ENCODE peak calls at places on chromosomes 1 and 21, in six cellular contexts. R is EL; X is CD4-positive, alpha-beta T cell; Q is posterior vena cava; D is HEK293T; J is mucosa of descending colon. S is an unnamed sample.

GRCh38 chr1:221839321-221839720 is 97.4 kb upstream of the DUSP10 start:
- DNase-seq in D (no peak), X (no peak), R (no peak), Q (no peak), J (no peak), S (no peak)

GRCh38 chr1:52032785-52033131 is 852 bp downstream of the KTI12 start:
- DNase-seq in Q (peak; percentile 86), X (peak; percentile 7), R (peak; percentile 66), J (peak; percentile 73), D (peak; percentile 28), S (peak; percentile 45)

GRCh38 chr1:202317941-202318925 is 23.5 kb downstream of the UBE2T start:
- DNase-seq in X (no peak), R (no peak), D (no peak), Q (no peak), J (no peak), S (no peak)

GRCh38 chr1:10975567-10976326 is 36.7 kb upstream of the TARDBP start:
- DNase-seq in D (no peak), Q (no peak), X (no peak), J (peak; percentile 72), R (peak; percentile 95), S (peak; percentile 61)

GRCh38 chr1:44050261-44050660 is 19.0 kb upstream of the SLC6A9 start:
- DNase-seq in D (no peak), X (no peak), J (no peak), Q (no peak), R (no peak), S (peak; percentile 40)

GRCh38 chr1:1021860-1022259 is 1.9 kb downstream of the AGRN start:
- DNase-seq in D (no peak), X (no peak), Q (no peak), J (no peak), R (peak; percentile 83), S (peak; percentile 92)

GRCh38 chr21:38139380-38140168 is 117.2 kb upstream of the KCNJ15 start:
- DNase-seq in J (no peak), X (no peak), D (no peak), Q (no peak), R (peak; percentile 63), S (peak; percentile 95)

GRCh38 chr1:75338974-75339483 is 204.8 kb downstream of the LHX8 start:
- DNase-seq in J (no peak), Q (no peak), X (no peak), R (no peak), D (no peak), S (no peak)

GRCh38 chr1:167713330-167714081 is 8.3 kb upstream of the MPZL1 start:
- DNase-seq in D (no peak), X (no peak), Q (peak; percentile 83), R (peak; percentile 17), J (peak; percentile 74), S (no peak)

GRCh38 chr1:226993676-226994356 is 53.7 kb downstream of the COQ8A start:
- DNase-seq in X (no peak), J (peak; percentile 25), D (peak; percentile 31), R (no peak), Q (peak; percentile 80), S (no peak)

GRCh38 chr1:43121251-43121650 is 50.8 kb downstream of the EBNA1BP2 start:
- DNase-seq in X (no peak), D (no peak), R (no peak), J (no peak), Q (no peak), S (peak; percentile 69)

GRCh38 chr21:25421327-25422028 is 185.8 kb downstream of the MRPL39 start:
- DNase-seq in J (no peak), Q (no peak), X (peak; percentile 26), R (peak; percentile 68), D (peak; percentile 15), S (peak; percentile 78)

GRCh38 chr1:203103201-203103600 is 17.4 kb upstream of the MYOG start:
- DNase-seq in Q (no peak), R (no peak), D (no peak), X (no peak), J (no peak), S (no peak)

GRCh38 chr1:174812656-174813055 is 187.1 kb upstream of the CACYBP start:
- DNase-seq in X (no peak), J (no peak), R (peak; percentile 19), D (no peak), Q (no peak), S (peak; percentile 6)

GRCh38 chr1:168794057-168794456 is 65.1 kb upstream of the DPT start:
- DNase-seq in D (no peak), R (no peak), J (no peak), Q (no peak), X (no peak), S (no peak)

GRCh38 chr1:91054780-91055481 is 33.1 kb upstream of the ZNF644 start:
- DNase-seq in R (no peak), D (no peak), Q (no peak), J (no peak), X (no peak), S (no peak)

GRCh38 chr1:31771891-31772668 is 7.9 kb upstream of the ADGRB2 start:
- DNase-seq in D (no peak), X (no peak), R (no peak), Q (no peak), J (no peak), S (peak; percentile 31)

GRCh38 chr1:61873994-61874393 is 131.7 kb downstream of the PATJ start:
- DNase-seq in X (no peak), J (no peak), D (no peak), Q (no peak), R (no peak), S (no peak)

GRCh38 chr21:44736291-44737004 is 25.1 kb upstream of the TSPEAR start:
- DNase-seq in R (no peak), D (no peak), Q (peak; percentile 42), J (peak; percentile 78), X (no peak), S (peak; percentile 93)

GRCh38 chr1:4108741-4109625 is 208.9 kb upstream of the C1orf174 start:
- DNase-seq in X (no peak), R (no peak), D (no peak), J (no peak), Q (peak; percentile 70), S (no peak)

GRCh38 chr21:45022348-45022675 is 52.1 kb upstream of the ADARB1 start:
- DNase-seq in D (no peak), J (no peak), Q (no peak), R (no peak), X (no peak), S (no peak)

GRCh38 chr1:229170778-229171505 is 100.0 kb upstream of the RAB4A start:
- DNase-seq in Q (no peak), R (no peak), X (no peak), D (no peak), J (no peak), S (no peak)

GRCh38 chr1:203276916-203277535 is 28.3 kb upstream of the BTG2 start:
- DNase-seq in J (no peak), R (no peak), Q (peak; percentile 83), X (no peak), D (no peak), S (no peak)

GRCh38 chr21:29163381-29164115 is 33.1 kb downstream of the MAP3K7CL start:
- DNase-seq in J (no peak), Q (no peak), X (no peak), R (peak; percentile 40), D (no peak), S (no peak)

GRCh38 chr1:78292361-78292760 is 198.4 kb upstream of the PTGFR start:
- DNase-seq in J (no peak), Q (no peak), R (peak; percentile 53), D (no peak), X (no peak), S (no peak)

GRCh38 chr21:17784604-17785402 is 34.4 kb downstream of the C21orf91 start:
- DNase-seq in Q (no peak), J (no peak), D (no peak), X (no peak), R (no peak), S (peak; percentile 40)

GRCh38 chr1:35001743-35002142 is 16.6 kb upstream of the TMEM35B start:
- DNase-seq in J (no peak), Q (no peak), R (no peak), D (no peak), X (no peak), S (no peak)

S was measured in PC-3.